ENCODE peak calls at places on chromosome 10, in seven cellular contexts. S, U, C, Y, X, I and B are unnamed samples.

GRCh38 chr10:30185916-30186315 is 126.5 kb upstream of the JCAD start:
- DNase-seq in S (no peak), U (no peak), C (no peak), Y (no peak), X (no peak), I (peak; percentile 77), B (no peak)

GRCh38 chr10:48252354-48252650 is 22.2 kb downstream of the FRMPD2 start:
- DNase-seq in S (no peak), U (no peak), C (no peak), Y (no peak), X (no peak), I (no peak), B (no peak)

GRCh38 chr10:64507869-64508609 is 986.8 kb downstream of the REEP3 start:
- DNase-seq in S (no peak), U (no peak), C (no peak), Y (no peak), X (no peak), I (no peak), B (no peak)

GRCh38 chr10:34526758-34527730 is 288.1 kb downstream of the PARD3 start:
- DNase-seq in S (no peak), U (peak; percentile 14), C (no peak), Y (no peak), X (peak; percentile 49), I (peak; percentile 94), B (no peak)

GRCh38 chr10:43691503-43691902 is 42.8 kb upstream of the ZNF32 start:
- DNase-seq in S (no peak), U (no peak), C (no peak), Y (no peak), X (peak; percentile 46), I (no peak), B (no peak)

GRCh38 chr10:48604408-48605263 is at the start of gene ARHGAP22:
- DNase-seq in S (no peak), U (peak; percentile 31), C (peak; percentile 74), Y (no peak), X (peak; percentile 77), I (no peak), B (peak; percentile 66)

GRCh38 chr10:81116201-81116600 is 578.5 kb downstream of the SH2D4B start:
- DNase-seq in S (no peak), U (no peak), C (no peak), Y (no peak), X (no peak), I (no peak), B (no peak)

GRCh38 chr10:131949041-131949862 is 32.5 kb downstream of the BNIP3 start:
- DNase-seq in S (no peak), U (no peak), C (no peak), Y (no peak), X (peak; percentile 62), I (no peak), B (no peak)

GRCh38 chr10:6694447-6695155 is 114.5 kb upstream of the PRKCQ start:
- DNase-seq in S (no peak), U (no peak), C (no peak), Y (no peak), X (no peak), I (no peak), B (no peak)

GRCh38 chr10:84156768-84157167 is 16.8 kb upstream of the GPR15LG start:
- DNase-seq in S (peak; percentile 40), U (peak; percentile 53), C (no peak), Y (no peak), X (no peak), I (no peak), B (no peak)

GRCh38 chr10:15461353-15462108 is 90.4 kb upstream of the FAM171A1 start:
- DNase-seq in S (no peak), U (peak; percentile 10), C (peak; percentile 18), Y (no peak), X (no peak), I (peak; percentile 53), B (peak; percentile 22)

GRCh38 chr10:132369636-132370185 is 27.3 kb upstream of the PWWP2B start:
- DNase-seq in S (no peak), U (no peak), C (no peak), Y (no peak), X (no peak), I (no peak), B (no peak)

GRCh38 chr10:92240289-92241157 is 50.4 kb downstream of the CPEB3 start:
- DNase-seq in S (no peak), U (peak; percentile 84), C (no peak), Y (no peak), X (peak; percentile 90), I (peak; percentile 35), B (peak; percentile 81)

GRCh38 chr10:23314835-23315239 is 29.8 kb downstream of the C10orf67 start:
- DNase-seq in S (no peak), U (peak; percentile 77), C (no peak), Y (peak; percentile 29), X (peak; percentile 71), I (peak; percentile 85), B (peak; percentile 34)

GRCh38 chr10:17607603-17608332 is 9.4 kb downstream of the HACD1 start:
- DNase-seq in S (no peak), U (peak; percentile 58), C (no peak), Y (no peak), X (peak; percentile 81), I (peak; percentile 55), B (peak; percentile 56)

GRCh38 chr10:125284875-125285597 is 124.7 kb upstream of the CTBP2 start:
- DNase-seq in S (no peak), U (no peak), C (no peak), Y (no peak), X (no peak), I (no peak), B (no peak)

GRCh38 chr10:124307531-124308350 is 111.0 kb downstream of the OAT start:
- DNase-seq in S (no peak), U (no peak), C (no peak), Y (no peak), X (no peak), I (no peak), B (no peak)

GRCh38 chr10:31709028-31709427 is 219.6 kb downstream of the ARHGAP12 start:
- DNase-seq in S (no peak), U (peak; percentile 56), C (no peak), Y (no peak), X (peak; percentile 86), I (no peak), B (no peak)

GRCh38 chr10:122949296-122949695 is 4.7 kb downstream of the C10orf88 start:
- DNase-seq in S (no peak), U (no peak), C (no peak), Y (no peak), X (no peak), I (no peak), B (no peak)

GRCh38 chr10:103038570-103038969 is 120.5 kb downstream of the CNNM2 start:
- DNase-seq in S (no peak), U (no peak), C (no peak), Y (no peak), X (no peak), I (no peak), B (no peak)

GRCh38 chr10:6037975-6038624 is 24.1 kb downstream of the IL2RA start:
- DNase-seq in S (no peak), U (no peak), C (no peak), Y (no peak), X (no peak), I (no peak), B (no peak)

GRCh38 chr10:132387723-132388210 is 9.2 kb upstream of the PWWP2B start:
- DNase-seq in S (peak; percentile 40), U (peak; percentile 47), C (peak; percentile 80), Y (peak; percentile 53), X (no peak), I (peak; percentile 18), B (peak; percentile 94)

GRCh38 chr10:102163342-102163989 is 11.3 kb downstream of the NOLC1 start:
- DNase-seq in S (no peak), U (no peak), C (no peak), Y (no peak), X (no peak), I (no peak), B (no peak)

GRCh38 chr10:91366687-91367086 is 43.5 kb upstream of the HECTD2 start:
- DNase-seq in S (no peak), U (no peak), C (no peak), Y (no peak), X (no peak), I (no peak), B (no peak)

GRCh38 chr10:52191049-52191448 is 123.0 kb upstream of the DKK1 start:
- DNase-seq in S (no peak), U (no peak), C (no peak), Y (no peak), X (no peak), I (no peak), B (no peak)

GRCh38 chr10:90175161-90175681 is 473.8 kb downstream of the KIF20B start:
- DNase-seq in S (no peak), U (no peak), C (peak; percentile 21), Y (no peak), X (peak; percentile 4), I (no peak), B (no peak)

GRCh38 chr10:21293518-21294356 is 231.7 kb downstream of the SKIDA1 start:
- DNase-seq in S (no peak), U (no peak), C (no peak), Y (no peak), X (peak; percentile 48), I (no peak), B (no peak)

GRCh38 chr10:98047009-98047741 is 16.8 kb upstream of the CRTAC1 start:
- DNase-seq in S (no peak), U (no peak), C (peak; percentile 53), Y (no peak), X (peak; percentile 49), I (no peak), B (no peak)

GRCh38 chr10:69831231-69831855 is 29.6 kb downstream of the COL13A1 start:
- DNase-seq in S (no peak), U (no peak), C (no peak), Y (no peak), X (no peak), I (no peak), B (no peak)

GRCh38 chr10:131760416-131761166 is 140.2 kb upstream of the PPP2R2D start:
- DNase-seq in S (no peak), U (peak; percentile 45), C (no peak), Y (no peak), X (no peak), I (no peak), B (no peak)

GRCh38 chr10:119049361-119049760 is 19.8 kb downstream of the NANOS1 start:
- DNase-seq in S (no peak), U (no peak), C (no peak), Y (no peak), X (no peak), I (no peak), B (no peak)

GRCh38 chr10:80484243-80484642 is 30.1 kb downstream of the TSPAN14 start:
- DNase-seq in S (no peak), U (no peak), C (no peak), Y (no peak), X (no peak), I (no peak), B (no peak)

GRCh38 chr10:110772454-110773025 is 99.2 kb upstream of the PDCD4 start:
- DNase-seq in S (no peak), U (no peak), C (no peak), Y (no peak), X (no peak), I (no peak), B (no peak)